ENCODE peak calls at places on chromosomes 6 and 20, in six cellular contexts. V, F, Z, D, J and K are unnamed samples.

GRCh38 chr6:20354366-20354765 is 47.3 kb upstream of the E2F3 start:
- DNase-seq in V (no peak), F (no peak), Z (no peak), D (no peak), J (no peak), K (no peak)

GRCh38 chr20:44098256-44098630 is 88.7 kb downstream of the JPH2 start:
- DNase-seq in V (no peak), F (no peak), Z (no peak), D (no peak), J (no peak), K (no peak)

GRCh38 chr6:81751388-81752083 is 945 bp downstream of the TENT5A start:
- DNase-seq in V (no peak), F (no peak), Z (peak; percentile 45), D (peak; percentile 59), J (peak; percentile 38), K (no peak)

GRCh38 chr6:169665289-169665688 is 36.5 kb downstream of the WDR27 start:
- DNase-seq in V (no peak), F (no peak), Z (no peak), D (no peak), J (no peak), K (no peak)

GRCh38 chr6:41560440-41561192 is 14.4 kb downstream of the FOXP4 start:
- DNase-seq in V (no peak), F (peak; percentile 34), Z (peak; percentile 14), D (peak; percentile 7), J (no peak), K (peak; percentile 38)

GRCh38 chr6:161354956-161355355 is 81.1 kb upstream of the AGPAT4 start:
- DNase-seq in V (no peak), F (no peak), Z (no peak), D (no peak), J (no peak), K (no peak)

GRCh38 chr6:29926795-29927427 is 15.4 kb upstream of the HLA-A start:
- DNase-seq in V (no peak), F (no peak), Z (peak; percentile 73), D (peak; percentile 46), J (peak; percentile 73), K (peak; percentile 51)

GRCh38 chr6:147141690-147142308 is 62.4 kb upstream of the STXBP5 start:
- DNase-seq in V (no peak), F (no peak), Z (peak; percentile 51), D (peak; percentile 68), J (peak; percentile 71), K (peak; percentile 80)

GRCh38 chr6:332671-333070 is 40.4 kb downstream of the DUSP22 start:
- DNase-seq in V (no peak), F (no peak), Z (peak; percentile 71), D (peak; percentile 66), J (peak; percentile 70), K (peak; percentile 89)

GRCh38 chr20:50330504-50331313 is 140.1 kb downstream of the CEBPB start:
- DNase-seq in V (no peak), F (no peak), Z (peak; percentile 59), D (no peak), J (no peak), K (no peak)

GRCh38 chr20:57290178-57290484 is 23.7 kb upstream of the BMP7 start:
- DNase-seq in V (no peak), F (no peak), Z (no peak), D (no peak), J (no peak), K (no peak)

GRCh38 chr20:57291694-57292093 is 25.3 kb upstream of the BMP7 start:
- DNase-seq in V (no peak), F (no peak), Z (no peak), D (no peak), J (no peak), K (no peak)

GRCh38 chr20:57289401-57290177 is 23.1 kb upstream of the BMP7 start:
- DNase-seq in V (no peak), F (no peak), Z (no peak), D (no peak), J (peak; percentile 9), K (no peak)

GRCh38 chr20:57292611-57293010 is 26.2 kb upstream of the BMP7 start:
- DNase-seq in V (no peak), F (no peak), Z (no peak), D (no peak), J (no peak), K (no peak)

GRCh38 chr20:57291003-57291402 is 24.6 kb upstream of the BMP7 start:
- DNase-seq in V (no peak), F (no peak), Z (no peak), D (no peak), J (no peak), K (no peak)
- TF ChIP-seq CTCF in V (no peak), F (no peak), Z (no peak), D (no peak), J (no peak), K (no peak)

GRCh38 chr20:6767536-6768227 is at the start of gene BMP2:
- DNase-seq in V (no peak), F (no peak), Z (peak; percentile 58), D (peak; percentile 58), J (peak; percentile 50), K (peak; percentile 31)
- H3K4me3 ChIP-seq in V (peak within 1 kb of the TSS; percentile 64), F (peak within 1 kb of the TSS; percentile 39), Z (peak within 1 kb of the TSS; percentile 57), D (peak within 1 kb of the TSS; percentile 86), J (peak within 1 kb of the TSS; percentile 77), K (peak within 1 kb of the TSS; percentile 44)

DNA sequence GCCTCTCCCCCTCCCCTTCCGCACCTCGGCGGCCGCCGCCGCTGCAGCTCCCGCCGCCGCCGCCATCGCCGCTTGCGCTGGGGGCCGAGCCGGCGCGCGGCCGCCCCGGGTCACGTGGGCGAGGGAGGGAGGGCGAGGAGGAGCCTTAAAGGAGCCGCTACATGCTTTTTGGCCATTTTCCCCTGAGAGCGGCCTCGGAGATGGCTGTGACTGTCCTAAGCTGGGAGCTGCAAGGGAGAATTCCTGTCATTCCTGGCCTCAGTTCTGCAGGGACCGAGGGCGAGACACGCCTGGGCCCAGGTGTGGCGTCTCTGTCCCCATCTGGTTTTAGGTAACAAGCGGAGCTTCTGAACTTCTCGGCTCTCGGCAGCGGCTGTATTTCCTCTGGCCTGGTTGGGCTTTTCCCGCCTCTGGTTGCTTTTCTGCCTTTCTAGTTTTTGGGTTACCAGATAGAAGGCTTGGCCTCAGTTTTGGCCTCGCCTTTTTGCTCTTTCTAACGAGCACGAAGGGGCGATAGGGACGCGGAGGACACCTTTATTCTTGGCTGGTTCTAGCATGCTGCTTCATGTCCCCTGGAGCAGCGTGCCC is at the start of gene EHMT2:
- DNase-seq in V (no peak), F (no peak), Z (peak; percentile 81), D (peak; percentile 71), J (peak; percentile 68), K (peak; percentile 59)
- TF ChIP-seq CTCF in V (no peak), F (peak; percentile 2), Z (no peak), D (peak; percentile 2), J (no peak), K (no peak)

GRCh38 chr20:51490635-51491034 is 51.9 kb downstream of the NFATC2 start:
- DNase-seq in V (no peak), F (no peak), Z (no peak), D (no peak), J (no peak), K (no peak)
- H3K4me3 ChIP-seq in V (no peak overlapping the region), F (no peak overlapping the region), Z (no peak overlapping the region), D (no peak overlapping the region), J (no peak overlapping the region), K (no peak overlapping the region)

GRCh38 chr6:124056884-124057283 is 253.2 kb downstream of the NKAIN2 start:
- DNase-seq in V (no peak), F (no peak), Z (no peak), D (no peak), J (no peak), K (no peak)

GRCh38 chr6:124054034-124054433 is 250.4 kb downstream of the NKAIN2 start:
- DNase-seq in V (no peak), F (no peak), Z (no peak), D (no peak), J (no peak), K (no peak)

GRCh38 chr6:124053315-124053714 is 249.7 kb downstream of the NKAIN2 start:
- DNase-seq in V (no peak), F (no peak), Z (no peak), D (no peak), J (no peak), K (no peak)

GRCh38 chr6:124055986-124056385 is 252.3 kb downstream of the NKAIN2 start:
- DNase-seq in V (no peak), F (no peak), Z (no peak), D (no peak), J (no peak), K (no peak)

DNA sequence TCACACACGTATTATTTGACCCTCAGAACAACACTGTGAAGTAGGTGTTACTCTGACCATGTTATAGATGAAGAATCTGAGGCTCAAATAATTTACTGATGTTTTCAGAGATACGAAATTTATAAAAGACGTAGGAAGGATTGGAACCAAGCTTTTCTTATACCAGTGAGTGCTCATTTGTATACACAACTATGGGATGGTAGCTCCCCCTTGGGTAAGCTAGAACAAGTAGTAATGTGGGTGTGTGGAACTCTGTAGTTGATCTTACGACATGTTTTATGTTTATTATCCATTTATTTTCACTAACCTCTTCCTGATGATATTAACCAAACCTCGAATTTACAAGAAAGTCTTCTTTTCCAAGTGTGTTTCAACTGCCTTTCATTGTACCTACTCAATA is 248.5 kb downstream of the NKAIN2 start:
- DNase-seq in V (no peak), F (no peak), Z (no peak), D (no peak), J (no peak), K (no peak)
- TF ChIP-seq CTCF in V (no peak), F (no peak), Z (no peak), D (no peak), J (no peak), K (no peak)

GRCh38 chr20:19907326-19908056 is 109.7 kb upstream of the NAA20 start:
- DNase-seq in V (no peak), F (no peak), Z (no peak), D (no peak), J (no peak), K (no peak)
- H3K4me3 ChIP-seq in V (no peak overlapping the region), F (no peak overlapping the region), Z (no peak overlapping the region), D (no peak overlapping the region), J (no peak overlapping the region), K (no peak overlapping the region)

GRCh38 chr20:25696384-25697131 is at the start of gene ZNF337:
- DNase-seq in V (peak; percentile 69), F (peak; percentile 86), Z (peak; percentile 96), D (peak; percentile 91), J (peak; percentile 91), K (peak; percentile 92)
- TF ChIP-seq CTCF in V (peak; percentile 23), F (peak; percentile 17), Z (peak; percentile 19), D (no peak), J (peak; percentile 35), K (no peak)